ENCODE peak calls at places on chromosomes 2 and 18, in six cellular contexts. One of them, this sample, is unnamed.

GRCh38 chr2:120545521-120546076 is 190.1 kb upstream of the GLI2 start:
- DNase-seq in HuH-7.5: no peak
- DNase-seq in substantia nigra: no peak
- DNase-seq in activated CD8-positive, alpha-beta T cell treated with anti-CD3 and anti-CD28 coated beads, Interleukin-2, amount 10 ng/mL, durations not matched to agents 7 days and 5 days: no peak
- DNase-seq in fibroblast of lung: peak; percentile 49
- DNase-seq in G401: no peak
- DNase-seq in this sample: no peak

GRCh38 chr18:66222174-66222573 is 381.7 kb downstream of the CDH19 start:
- DNase-seq in HuH-7.5: no peak
- DNase-seq in activated CD8-positive, alpha-beta T cell treated with anti-CD3 and anti-CD28 coated beads, Interleukin-2, amount 10 ng/mL, durations not matched to agents 7 days and 5 days: no peak
- DNase-seq in fibroblast of lung: no peak
- DNase-seq in G401: no peak
- DNase-seq in substantia nigra: no peak
- DNase-seq in this sample: no peak

GRCh38 chr2:212797484-212798205 is 259.0 kb upstream of the ERBB4 start:
- DNase-seq in substantia nigra: no peak
- DNase-seq in activated CD8-positive, alpha-beta T cell treated with anti-CD3 and anti-CD28 coated beads, Interleukin-2, amount 10 ng/mL, durations not matched to agents 7 days and 5 days: no peak
- DNase-seq in HuH-7.5: no peak
- DNase-seq in G401: no peak
- DNase-seq in fibroblast of lung: peak; percentile 64
- DNase-seq in this sample: no peak

GRCh38 chr2:54402350-54402749 is 53.8 kb upstream of the SPTBN1 start:
- DNase-seq in fibroblast of lung: peak; percentile 21
- DNase-seq in HuH-7.5: no peak
- DNase-seq in G401: no peak
- DNase-seq in activated CD8-positive, alpha-beta T cell treated with anti-CD3 and anti-CD28 coated beads, Interleukin-2, amount 10 ng/mL, durations not matched to agents 7 days and 5 days: no peak
- DNase-seq in substantia nigra: no peak
- DNase-seq in this sample: peak; percentile 85

GRCh38 chr18:31566576-31567306 is 24.9 kb upstream of the TTR start:
- DNase-seq in G401: no peak
- DNase-seq in activated CD8-positive, alpha-beta T cell treated with anti-CD3 and anti-CD28 coated beads, Interleukin-2, amount 10 ng/mL, durations not matched to agents 7 days and 5 days: no peak
- DNase-seq in fibroblast of lung: no peak
- DNase-seq in substantia nigra: no peak
- DNase-seq in HuH-7.5: no peak
- DNase-seq in this sample: no peak

GRCh38 chr2:168348076-168348475 is 100.7 kb upstream of the STK39 start:
- DNase-seq in fibroblast of lung: peak; percentile 35
- DNase-seq in G401: peak; percentile 16
- DNase-seq in activated CD8-positive, alpha-beta T cell treated with anti-CD3 and anti-CD28 coated beads, Interleukin-2, amount 10 ng/mL, durations not matched to agents 7 days and 5 days: peak; percentile 28
- DNase-seq in substantia nigra: no peak
- DNase-seq in HuH-7.5: peak; percentile 42
- DNase-seq in this sample: no peak

GRCh38 chr18:52682260-52682659 is 342.3 kb downstream of the DCC start:
- DNase-seq in activated CD8-positive, alpha-beta T cell treated with anti-CD3 and anti-CD28 coated beads, Interleukin-2, amount 10 ng/mL, durations not matched to agents 7 days and 5 days: no peak
- DNase-seq in G401: no peak
- DNase-seq in HuH-7.5: no peak
- DNase-seq in fibroblast of lung: no peak
- DNase-seq in substantia nigra: no peak
- DNase-seq in this sample: no peak

GRCh38 chr2:221399183-221399582 is 172.9 kb downstream of the EPHA4 start:
- DNase-seq in substantia nigra: no peak
- DNase-seq in fibroblast of lung: no peak
- DNase-seq in activated CD8-positive, alpha-beta T cell treated with anti-CD3 and anti-CD28 coated beads, Interleukin-2, amount 10 ng/mL, durations not matched to agents 7 days and 5 days: no peak
- DNase-seq in G401: no peak
- DNase-seq in HuH-7.5: no peak
- DNase-seq in this sample: no peak

GRCh38 chr2:237057893-237058300 is 27.8 kb upstream of the COPS8 start:
- DNase-seq in substantia nigra: no peak
- DNase-seq in activated CD8-positive, alpha-beta T cell treated with anti-CD3 and anti-CD28 coated beads, Interleukin-2, amount 10 ng/mL, durations not matched to agents 7 days and 5 days: no peak
- DNase-seq in G401: no peak
- DNase-seq in fibroblast of lung: no peak
- DNase-seq in HuH-7.5: no peak
- DNase-seq in this sample: no peak

This sample was measured in kidney.